ENCODE peak calls at places on chromosomes 16 and 17, in eight cellular contexts. One of them, this sample, is unnamed.
A peak's percentile ranks its signal among the peaks of the same experiment; 100 is the strongest.

GRCh38 chr17:15918261-15918660 is 26.7 kb upstream of the ADORA2B start:
- DNase-seq in A549: no peak
- DNase-seq in neural crest cell: no peak
- DNase-seq in WERI-Rb-1: no peak
- DNase-seq in cardiac muscle cell: no peak
- DNase-seq in progenitor cell of endocrine pancreas: no peak
- DNase-seq in nephron progenitor cell: no peak
- DNase-seq in IMR-90: no peak
- DNase-seq in this sample: no peak

GRCh38 chr16:29825145-29826044 is 5.1 kb downstream of the MVP start:
- DNase-seq in A549: peak; percentile 78
- DNase-seq in neural crest cell: no peak
- DNase-seq in WERI-Rb-1: peak; percentile 97
- DNase-seq in cardiac muscle cell: no peak
- DNase-seq in progenitor cell of endocrine pancreas: no peak
- DNase-seq in nephron progenitor cell: no peak
- DNase-seq in IMR-90: peak; percentile 90
- DNase-seq in this sample: peak; percentile 75

GRCh38 chr16:68664297-68664696 is 19.2 kb downstream of the CDH3 start:
- DNase-seq in A549: no peak
- DNase-seq in neural crest cell: no peak
- DNase-seq in WERI-Rb-1: no peak
- DNase-seq in cardiac muscle cell: no peak
- DNase-seq in progenitor cell of endocrine pancreas: no peak
- DNase-seq in nephron progenitor cell: no peak
- DNase-seq in IMR-90: no peak
- DNase-seq in this sample: no peak

GRCh38 chr17:45316271-45317112 is at the start of gene MAP3K14:
- DNase-seq in A549: peak; percentile 71
- DNase-seq in neural crest cell: peak; percentile 57
- DNase-seq in WERI-Rb-1: peak; percentile 77
- DNase-seq in cardiac muscle cell: peak; percentile 86
- DNase-seq in progenitor cell of endocrine pancreas: peak; percentile 69
- DNase-seq in nephron progenitor cell: peak; percentile 85
- DNase-seq in IMR-90: peak; percentile 64
- DNase-seq in this sample: peak; percentile 78

GRCh38 chr17:50079334-50080095 is 15.6 kb upstream of the PDK2 start:
- DNase-seq in A549: peak; percentile 87
- DNase-seq in neural crest cell: no peak
- DNase-seq in WERI-Rb-1: peak; percentile 47
- DNase-seq in cardiac muscle cell: no peak
- DNase-seq in progenitor cell of endocrine pancreas: no peak
- DNase-seq in nephron progenitor cell: no peak
- DNase-seq in IMR-90: no peak
- DNase-seq in this sample: peak; percentile 51

GRCh38 chr17:79864617-79865250 is 25.5 kb upstream of the CBX4 start:
- DNase-seq in A549: no peak
- DNase-seq in neural crest cell: no peak
- DNase-seq in WERI-Rb-1: no peak
- DNase-seq in cardiac muscle cell: no peak
- DNase-seq in progenitor cell of endocrine pancreas: no peak
- DNase-seq in nephron progenitor cell: no peak
- DNase-seq in IMR-90: no peak
- DNase-seq in this sample: no peak

GRCh38 chr16:47987136-47987535 is 168.7 kb downstream of the ABCC12 start:
- DNase-seq in A549: no peak
- DNase-seq in neural crest cell: no peak
- DNase-seq in WERI-Rb-1: no peak
- DNase-seq in cardiac muscle cell: no peak
- DNase-seq in progenitor cell of endocrine pancreas: no peak
- DNase-seq in nephron progenitor cell: no peak
- DNase-seq in IMR-90: no peak
- DNase-seq in this sample: no peak

GRCh38 chr16:11665071-11665491 is 3.2 kb upstream of the SNN start:
- DNase-seq in A549: no peak
- DNase-seq in neural crest cell: no peak
- DNase-seq in WERI-Rb-1: peak; percentile 52
- DNase-seq in cardiac muscle cell: no peak
- DNase-seq in progenitor cell of endocrine pancreas: no peak
- DNase-seq in nephron progenitor cell: no peak
- DNase-seq in IMR-90: no peak
- DNase-seq in this sample: no peak

GRCh38 chr16:31010539-31010938 is at the start of gene STX1B:
- DNase-seq in A549: no peak
- DNase-seq in neural crest cell: peak; percentile 55
- DNase-seq in WERI-Rb-1: peak; percentile 89
- DNase-seq in cardiac muscle cell: peak; percentile 77
- DNase-seq in progenitor cell of endocrine pancreas: no peak
- DNase-seq in nephron progenitor cell: peak; percentile 88
- DNase-seq in IMR-90: no peak
- DNase-seq in this sample: no peak

GRCh38 chr17:32267690-32268205 is 2.1 kb downstream of the RHBDL3 start:
- DNase-seq in A549: no peak
- DNase-seq in neural crest cell: no peak
- DNase-seq in WERI-Rb-1: peak; percentile 35
- DNase-seq in cardiac muscle cell: peak; percentile 27
- DNase-seq in progenitor cell of endocrine pancreas: no peak
- DNase-seq in nephron progenitor cell: peak; percentile 42
- DNase-seq in IMR-90: no peak
- DNase-seq in this sample: no peak

GRCh38 chr16:23952128-23953041 is 116.6 kb downstream of the PRKCB start:
- DNase-seq in A549: no peak
- DNase-seq in neural crest cell: no peak
- DNase-seq in WERI-Rb-1: peak; percentile 28
- DNase-seq in cardiac muscle cell: peak; percentile 39
- DNase-seq in progenitor cell of endocrine pancreas: no peak
- DNase-seq in nephron progenitor cell: no peak
- DNase-seq in IMR-90: peak; percentile 21
- DNase-seq in this sample: no peak

DNA sequence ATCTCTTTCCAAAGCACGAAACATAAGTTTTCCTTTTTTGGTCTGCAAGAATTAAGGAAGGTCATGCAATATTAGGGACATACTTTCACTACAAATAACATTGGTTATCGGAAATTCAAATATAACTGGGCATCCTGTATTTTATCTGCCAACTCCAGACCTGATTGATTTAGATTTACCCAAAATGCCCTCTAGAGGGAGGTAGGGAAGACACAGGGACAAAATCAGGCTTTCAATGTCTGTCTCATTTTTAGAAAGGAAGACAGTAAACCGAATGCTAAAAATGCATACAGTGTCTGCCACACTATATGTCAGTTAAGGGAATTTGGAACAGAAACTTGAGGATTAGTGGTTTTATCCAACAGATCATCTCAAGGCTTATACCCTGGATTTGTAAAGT is 161.7 kb upstream of the SOX9 start:
- DNase-seq in A549: peak; percentile 31
- DNase-seq in neural crest cell: no peak
- DNase-seq in WERI-Rb-1: no peak
- DNase-seq in cardiac muscle cell: no peak
- DNase-seq in progenitor cell of endocrine pancreas: no peak
- DNase-seq in nephron progenitor cell: no peak
- DNase-seq in IMR-90: peak; percentile 8
- DNase-seq in this sample: peak; percentile 30
- TF ChIP-seq CTCF in A549: peak; percentile 55
- TF ChIP-seq CTCF in neural crest cell: peak; percentile 58
- TF ChIP-seq CTCF in WERI-Rb-1: peak; percentile 31
- TF ChIP-seq CTCF in cardiac muscle cell: peak; percentile 60
- TF ChIP-seq CTCF in progenitor cell of endocrine pancreas: peak; percentile 42
- TF ChIP-seq CTCF in nephron progenitor cell: peak; percentile 25
- TF ChIP-seq CTCF in IMR-90: peak; percentile 44
- TF ChIP-seq CTCF in this sample: peak; percentile 57

GRCh38 chr16:66512589-66513404 is 37.1 kb downstream of the TK2 start:
- DNase-seq in A549: peak; percentile 86
- DNase-seq in neural crest cell: no peak
- DNase-seq in WERI-Rb-1: no peak
- DNase-seq in cardiac muscle cell: no peak
- DNase-seq in progenitor cell of endocrine pancreas: no peak
- DNase-seq in nephron progenitor cell: no peak
- DNase-seq in IMR-90: no peak
- DNase-seq in this sample: peak; percentile 64
- TF ChIP-seq CTCF in A549: no peak
- TF ChIP-seq CTCF in neural crest cell: no peak
- TF ChIP-seq CTCF in WERI-Rb-1: no peak
- TF ChIP-seq CTCF in cardiac muscle cell: no peak
- TF ChIP-seq CTCF in progenitor cell of endocrine pancreas: no peak
- TF ChIP-seq CTCF in nephron progenitor cell: no peak
- TF ChIP-seq CTCF in IMR-90: no peak
- TF ChIP-seq CTCF in this sample: no peak

GRCh38 chr17:78314683-78315354 is 45.1 kb downstream of the SOCS3 start:
- DNase-seq in A549: no peak
- DNase-seq in neural crest cell: no peak
- DNase-seq in WERI-Rb-1: no peak
- DNase-seq in cardiac muscle cell: no peak
- DNase-seq in progenitor cell of endocrine pancreas: no peak
- DNase-seq in nephron progenitor cell: no peak
- DNase-seq in IMR-90: no peak
- DNase-seq in this sample: no peak

GRCh38 chr17:78313735-78314648 is 45.9 kb downstream of the SOCS3 start:
- DNase-seq in A549: peak; percentile 95
- DNase-seq in neural crest cell: peak; percentile 30
- DNase-seq in WERI-Rb-1: no peak
- DNase-seq in cardiac muscle cell: peak; percentile 69
- DNase-seq in progenitor cell of endocrine pancreas: peak; percentile 60
- DNase-seq in nephron progenitor cell: peak; percentile 63
- DNase-seq in IMR-90: peak; percentile 59
- DNase-seq in this sample: peak; percentile 86

GRCh38 chr17:78316867-78317816 is 42.7 kb downstream of the SOCS3 start:
- DNase-seq in A549: peak; percentile 84
- DNase-seq in neural crest cell: no peak
- DNase-seq in WERI-Rb-1: peak; percentile 68
- DNase-seq in cardiac muscle cell: peak; percentile 42
- DNase-seq in progenitor cell of endocrine pancreas: no peak
- DNase-seq in nephron progenitor cell: peak; percentile 48
- DNase-seq in IMR-90: peak; percentile 71
- DNase-seq in this sample: no peak

GRCh38 chr17:78316115-78316866 is 43.6 kb downstream of the SOCS3 start:
- DNase-seq in A549: peak; percentile 61
- DNase-seq in neural crest cell: no peak
- DNase-seq in WERI-Rb-1: no peak
- DNase-seq in cardiac muscle cell: no peak
- DNase-seq in progenitor cell of endocrine pancreas: no peak
- DNase-seq in nephron progenitor cell: no peak
- DNase-seq in IMR-90: no peak
- DNase-seq in this sample: no peak

DNA sequence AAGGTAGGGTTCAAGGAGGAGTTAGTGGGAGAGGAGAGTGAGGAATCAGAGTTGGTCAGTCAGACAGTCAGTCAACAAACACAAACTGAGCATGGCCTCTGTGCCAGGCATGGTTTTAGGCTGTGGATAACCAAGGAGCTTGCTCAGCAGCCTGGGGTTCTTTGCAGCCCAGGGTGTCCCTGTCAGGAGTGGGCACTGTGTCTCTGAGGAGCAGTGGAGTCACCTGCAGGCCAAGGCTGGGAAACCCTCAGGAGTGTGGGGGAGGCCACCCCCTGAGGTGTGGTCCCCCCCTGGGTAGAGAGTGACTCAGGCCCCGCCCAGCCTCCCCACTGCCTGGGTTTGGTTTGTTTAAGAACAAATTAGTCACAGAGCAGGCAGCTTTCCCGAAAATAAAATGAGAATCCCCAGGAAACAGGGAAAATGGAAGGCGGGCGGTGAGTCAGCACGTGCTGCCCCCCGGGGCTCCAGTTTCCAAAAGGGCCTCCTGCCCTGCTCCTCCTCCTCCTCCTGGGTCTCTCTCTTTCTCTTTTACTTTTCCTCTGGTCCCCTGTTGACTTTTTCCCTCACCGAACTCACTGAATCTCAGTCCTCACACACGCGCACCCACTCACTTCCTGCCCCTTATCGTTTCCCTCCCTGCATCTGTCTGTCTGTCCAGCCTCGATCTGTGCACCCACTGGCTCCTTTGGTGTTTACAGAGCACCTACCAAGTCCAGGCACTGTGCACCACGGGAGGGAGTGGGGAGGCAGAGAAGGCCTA is 44.3 kb downstream of the SOCS3 start:
- DNase-seq in A549: peak; percentile 94
- DNase-seq in neural crest cell: no peak
- DNase-seq in WERI-Rb-1: no peak
- DNase-seq in cardiac muscle cell: no peak
- DNase-seq in progenitor cell of endocrine pancreas: no peak
- DNase-seq in nephron progenitor cell: no peak
- DNase-seq in IMR-90: peak; percentile 92
- DNase-seq in this sample: peak; percentile 94
- TF ChIP-seq CTCF in A549: peak; percentile 50
- TF ChIP-seq CTCF in neural crest cell: no peak
- TF ChIP-seq CTCF in WERI-Rb-1: peak; percentile 14
- TF ChIP-seq CTCF in cardiac muscle cell: no peak
- TF ChIP-seq CTCF in progenitor cell of endocrine pancreas: no peak
- TF ChIP-seq CTCF in nephron progenitor cell: no peak
- TF ChIP-seq CTCF in IMR-90: peak; percentile 33
- TF ChIP-seq CTCF in this sample: peak; percentile 11

GRCh38 chr16:85027968-85028637 is 508 bp downstream of the KIAA0513 start:
- DNase-seq in A549: no peak
- DNase-seq in neural crest cell: no peak
- DNase-seq in WERI-Rb-1: peak; percentile 18
- DNase-seq in cardiac muscle cell: no peak
- DNase-seq in progenitor cell of endocrine pancreas: no peak
- DNase-seq in nephron progenitor cell: no peak
- DNase-seq in IMR-90: no peak
- DNase-seq in this sample: no peak
- TF ChIP-seq CTCF in A549: no peak
- TF ChIP-seq CTCF in neural crest cell: peak; percentile 50
- TF ChIP-seq CTCF in WERI-Rb-1: no peak
- TF ChIP-seq CTCF in cardiac muscle cell: peak; percentile 12
- TF ChIP-seq CTCF in progenitor cell of endocrine pancreas: peak; percentile 38
- TF ChIP-seq CTCF in nephron progenitor cell: no peak
- TF ChIP-seq CTCF in IMR-90: peak; percentile 28
- TF ChIP-seq CTCF in this sample: no peak

This sample was measured in cardiac fibroblast.